ENCODE peak calls at places on chromosome 14, in five cellular contexts. One of them, this sample, is unnamed.
A peak's percentile ranks its signal among the peaks of the same experiment; 100 is the strongest.

GRCh38 chr14:103629503-103630121 is 601 bp downstream of the KLC1 start:
- DNase-seq in GM23248: peak; percentile 70
- DNase-seq in A549: peak; percentile 43
- DNase-seq in ovary: peak; percentile 70
- DNase-seq in Panc1: no peak
- DNase-seq in this sample: peak; percentile 52

GRCh38 chr14:69682607-69683263 is 71.3 kb downstream of the SUSD6 start:
- DNase-seq in GM23248: peak; percentile 54
- DNase-seq in A549: no peak
- DNase-seq in ovary: no peak
- DNase-seq in Panc1: no peak
- DNase-seq in this sample: peak; percentile 60

GRCh38 chr14:105380656-105381210 is 17.6 kb upstream of the TEX22 start:
- DNase-seq in GM23248: no peak
- DNase-seq in A549: no peak
- DNase-seq in ovary: peak; percentile 17
- DNase-seq in Panc1: no peak
- DNase-seq in this sample: no peak

GRCh38 chr14:34161351-34162169 is 210.7 kb upstream of the EGLN3 start:
- DNase-seq in GM23248: peak; percentile 6
- DNase-seq in A549: no peak
- DNase-seq in ovary: no peak
- DNase-seq in Panc1: no peak
- DNase-seq in this sample: no peak

GRCh38 chr14:77201696-77202095 is 20.1 kb downstream of the TMEM63C start:
- DNase-seq in GM23248: no peak
- DNase-seq in A549: no peak
- DNase-seq in ovary: no peak
- DNase-seq in Panc1: no peak
- DNase-seq in this sample: no peak

GRCh38 chr14:68895304-68895703 is 83.8 kb downstream of the ACTN1 start:
- DNase-seq in GM23248: no peak
- DNase-seq in A549: no peak
- DNase-seq in ovary: no peak
- DNase-seq in Panc1: no peak
- DNase-seq in this sample: no peak

GRCh38 chr14:28515571-28515970 is 251.0 kb upstream of the FOXG1 start:
- DNase-seq in GM23248: no peak
- DNase-seq in A549: no peak
- DNase-seq in ovary: no peak
- DNase-seq in Panc1: no peak
- DNase-seq in this sample: no peak

GRCh38 chr14:90087433-90087832 is 25.6 kb downstream of the KCNK13 start:
- DNase-seq in GM23248: peak; percentile 75
- DNase-seq in A549: no peak
- DNase-seq in ovary: no peak
- DNase-seq in Panc1: no peak
- DNase-seq in this sample: peak; percentile 87

GRCh38 chr14:94770251-94770749 is 387 bp upstream of the GSC start:
- DNase-seq in GM23248: no peak
- DNase-seq in A549: no peak
- DNase-seq in ovary: no peak
- DNase-seq in Panc1: no peak
- DNase-seq in this sample: no peak

GRCh38 chr14:75223664-75224154 is 47.3 kb upstream of the TMED10 start:
- DNase-seq in GM23248: peak; percentile 10
- DNase-seq in A549: no peak
- DNase-seq in ovary: no peak
- DNase-seq in Panc1: no peak
- DNase-seq in this sample: peak; percentile 45

GRCh38 chr14:73457935-73458218 is 469 bp downstream of the NUMB start:
- DNase-seq in GM23248: no peak
- DNase-seq in A549: no peak
- DNase-seq in ovary: peak; percentile 65
- DNase-seq in Panc1: no peak
- DNase-seq in this sample: peak; percentile 34

GRCh38 chr14:31902915-31903646 is 174.0 kb upstream of the ARHGAP5 start:
- DNase-seq in GM23248: no peak
- DNase-seq in A549: no peak
- DNase-seq in ovary: no peak
- DNase-seq in Panc1: no peak
- DNase-seq in this sample: no peak

GRCh38 chr14:74349757-74350156 is 1.5 kb downstream of the VRTN start:
- DNase-seq in GM23248: no peak
- DNase-seq in A549: no peak
- DNase-seq in ovary: no peak
- DNase-seq in Panc1: no peak
- DNase-seq in this sample: no peak

GRCh38 chr14:100342195-100342594 is 19.1 kb downstream of the SLC25A47 start:
- DNase-seq in GM23248: no peak
- DNase-seq in A549: no peak
- DNase-seq in ovary: no peak
- DNase-seq in Panc1: no peak
- DNase-seq in this sample: peak; percentile 7

GRCh38 chr14:77039285-77040058 is 11.0 kb upstream of the IRF2BPL start:
- DNase-seq in GM23248: peak; percentile 66
- DNase-seq in A549: no peak
- DNase-seq in ovary: no peak
- DNase-seq in Panc1: no peak
- DNase-seq in this sample: no peak

GRCh38 chr14:104979758-104980591 is 1.8 kb upstream of the AHNAK2 start:
- DNase-seq in GM23248: no peak
- DNase-seq in A549: no peak
- DNase-seq in ovary: peak; percentile 36
- DNase-seq in Panc1: no peak
- DNase-seq in this sample: peak; percentile 89

GRCh38 chr14:79253576-79253975 is 957.7 kb downstream of the DIO2 start:
- DNase-seq in GM23248: no peak
- DNase-seq in A549: no peak
- DNase-seq in ovary: no peak
- DNase-seq in Panc1: no peak
- DNase-seq in this sample: no peak

GRCh38 chr14:72519543-72519942 is 374.4 kb downstream of the DPF3 start:
- DNase-seq in GM23248: no peak
- DNase-seq in A549: no peak
- DNase-seq in ovary: no peak
- DNase-seq in Panc1: no peak
- DNase-seq in this sample: no peak

GRCh38 chr14:39247256-39247655 is 13.5 kb downstream of the MIA2 start:
- DNase-seq in GM23248: peak; percentile 91
- DNase-seq in A549: no peak
- DNase-seq in ovary: no peak
- DNase-seq in Panc1: no peak
- DNase-seq in this sample: no peak

GRCh38 chr14:68890173-68890931 is 88.8 kb downstream of the ACTN1 start:
- DNase-seq in GM23248: no peak
- DNase-seq in A549: no peak
- DNase-seq in ovary: no peak
- DNase-seq in Panc1: no peak
- DNase-seq in this sample: no peak

GRCh38 chr14:57382283-57382682 is 8.1 kb upstream of the NAA30 start:
- DNase-seq in GM23248: peak; percentile 94
- DNase-seq in A549: no peak
- DNase-seq in ovary: no peak
- DNase-seq in Panc1: no peak
- DNase-seq in this sample: no peak

GRCh38 chr14:35760143-35760542 is 49.0 kb downstream of the RALGAPA1 start:
- DNase-seq in GM23248: no peak
- DNase-seq in A549: no peak
- DNase-seq in ovary: no peak
- DNase-seq in Panc1: no peak
- DNase-seq in this sample: no peak

GRCh38 chr14:88879016-88879415 is 54.6 kb downstream of the TTC8 start:
- DNase-seq in GM23248: peak; percentile 94
- DNase-seq in A549: no peak
- DNase-seq in ovary: no peak
- DNase-seq in Panc1: no peak
- DNase-seq in this sample: peak; percentile 32

GRCh38 chr14:59308706-59309105 is 120.2 kb downstream of the DAAM1 start:
- DNase-seq in GM23248: peak; percentile 24
- DNase-seq in A549: no peak
- DNase-seq in ovary: no peak
- DNase-seq in Panc1: no peak
- DNase-seq in this sample: no peak

GRCh38 chr14:105082703-105083102 is 17.5 kb upstream of the GPR132 start:
- DNase-seq in GM23248: no peak
- DNase-seq in A549: no peak
- DNase-seq in ovary: no peak
- DNase-seq in Panc1: no peak
- DNase-seq in this sample: no peak

GRCh38 chr14:98999901-99000300 is 272.1 kb downstream of the BCL11B start:
- DNase-seq in GM23248: no peak
- DNase-seq in A549: no peak
- DNase-seq in ovary: no peak
- DNase-seq in Panc1: no peak
- DNase-seq in this sample: no peak

DNA sequence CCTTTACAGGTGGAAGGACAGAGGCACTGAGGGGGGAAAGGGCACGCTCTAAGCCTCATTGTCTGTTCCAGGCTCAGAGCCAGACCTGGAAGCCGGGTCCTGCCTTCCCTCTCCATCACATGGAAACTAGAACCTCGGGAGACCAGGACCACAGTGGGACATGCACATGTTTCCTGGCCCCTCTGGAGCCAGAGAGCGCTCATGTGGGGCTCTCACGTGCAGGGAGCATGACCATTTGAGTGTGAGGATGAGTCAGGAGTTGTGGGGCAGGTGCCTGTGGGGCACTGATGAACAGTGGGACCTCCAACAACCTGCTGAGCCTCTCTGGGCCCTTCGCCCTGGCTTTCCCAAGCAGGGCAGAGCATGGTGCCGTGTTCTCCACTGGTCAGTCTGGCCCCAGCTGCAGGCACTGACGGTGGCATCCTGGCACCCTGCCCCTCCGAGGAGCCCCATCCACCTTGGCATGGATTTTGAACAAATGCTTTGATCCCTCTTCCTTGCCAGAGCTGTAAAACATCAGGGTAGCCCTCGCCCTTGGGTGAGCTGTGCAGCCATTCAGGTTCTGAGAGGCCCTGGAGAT is 100.2 kb downstream of the RIN3 start:
- DNase-seq in GM23248: no peak
- DNase-seq in A549: no peak
- DNase-seq in ovary: no peak
- DNase-seq in Panc1: no peak
- DNase-seq in this sample: no peak
- H3K4me3 ChIP-seq in GM23248: no peak overlapping the region
- H3K4me3 ChIP-seq in A549: no peak overlapping the region
- H3K4me3 ChIP-seq in ovary: no peak overlapping the region
- H3K4me3 ChIP-seq in Panc1: no peak overlapping the region
- H3K4me3 ChIP-seq in this sample: no peak overlapping the region

DNA sequence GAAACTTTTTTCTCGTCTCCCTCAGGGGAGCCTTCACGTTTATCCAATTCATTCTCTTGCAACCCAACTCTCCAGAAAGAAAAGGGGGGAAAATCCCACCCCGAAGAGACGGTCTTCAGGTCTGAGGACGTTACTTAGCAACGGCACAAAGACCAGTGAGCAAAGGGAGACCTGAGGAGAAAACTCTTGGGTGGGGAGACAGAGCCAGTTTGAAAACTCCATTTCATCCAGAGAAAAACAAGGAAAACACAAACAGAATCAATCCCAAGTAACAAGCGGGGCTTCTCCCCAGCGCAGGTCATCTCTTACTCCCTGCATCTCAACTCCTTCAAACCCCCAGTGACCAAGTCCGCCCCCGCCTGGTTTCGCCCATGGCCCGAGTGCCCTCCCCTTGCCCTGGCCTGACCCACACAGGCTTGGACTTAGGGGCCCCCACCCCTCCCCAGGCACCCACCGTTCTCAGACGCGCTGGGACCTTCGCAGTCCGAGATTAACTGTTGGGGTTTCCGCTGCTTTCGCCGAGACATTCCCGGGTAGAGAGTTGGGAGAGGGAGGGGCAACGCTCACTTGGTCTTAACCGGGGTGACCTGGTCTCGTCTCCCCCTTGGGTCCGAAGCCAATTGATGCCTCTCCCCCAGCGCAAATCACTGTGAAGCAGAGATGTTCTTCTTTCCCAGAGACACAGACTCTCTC is 10.4 kb upstream of the SALL2 start:
- DNase-seq in GM23248: no peak
- DNase-seq in A549: no peak
- DNase-seq in ovary: no peak
- DNase-seq in Panc1: no peak
- DNase-seq in this sample: no peak
- H3K4me3 ChIP-seq in GM23248: peak overlapping the region; percentile 25
- H3K4me3 ChIP-seq in A549: no peak overlapping the region
- H3K4me3 ChIP-seq in ovary: peak overlapping the region; percentile 7
- H3K4me3 ChIP-seq in Panc1: peak overlapping the region; percentile 24
- H3K4me3 ChIP-seq in this sample: no peak overlapping the region

DNA sequence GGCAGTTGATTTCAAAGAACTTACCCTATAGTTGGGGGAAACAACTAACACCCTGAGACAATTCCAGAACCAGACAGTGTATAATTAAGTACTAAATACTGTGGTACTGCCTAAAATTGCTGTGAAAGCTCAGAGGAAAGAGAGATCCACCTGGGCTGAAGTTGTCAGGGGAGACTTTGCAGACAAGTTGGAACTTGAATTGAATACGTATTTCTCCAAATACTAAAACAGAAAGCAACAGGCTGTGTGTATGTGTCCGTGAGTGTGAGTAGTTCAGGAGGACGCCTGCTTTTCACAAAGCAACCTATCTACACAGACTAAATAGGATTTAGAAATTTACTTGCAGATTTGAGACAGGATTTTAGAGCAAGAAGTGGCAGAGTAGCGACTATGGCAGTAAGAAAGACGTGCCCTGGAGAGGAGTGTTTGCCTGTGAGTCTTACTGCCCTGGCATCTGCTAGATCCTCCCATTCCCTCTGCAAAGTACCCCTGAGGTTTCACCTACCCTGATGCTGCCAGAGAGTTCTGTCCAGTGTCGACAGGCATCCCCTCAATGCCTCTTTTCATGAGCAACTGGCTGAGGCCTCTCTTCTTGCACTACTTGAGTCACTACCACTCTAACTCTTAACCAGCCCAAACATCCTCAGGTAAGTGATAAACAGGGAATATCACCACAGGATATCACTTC is 37.4 kb upstream of the BMP4 start:
- DNase-seq in GM23248: no peak
- DNase-seq in A549: no peak
- DNase-seq in ovary: no peak
- DNase-seq in Panc1: no peak
- DNase-seq in this sample: no peak
- H3K4me3 ChIP-seq in GM23248: no peak overlapping the region
- H3K4me3 ChIP-seq in A549: no peak overlapping the region
- H3K4me3 ChIP-seq in ovary: no peak overlapping the region
- H3K4me3 ChIP-seq in Panc1: no peak overlapping the region
- H3K4me3 ChIP-seq in this sample: no peak overlapping the region

GRCh38 chr14:97978336-97978735 is 1181.2 kb downstream of the VRK1 start:
- DNase-seq in GM23248: peak; percentile 85
- DNase-seq in A549: peak; percentile 39
- DNase-seq in ovary: peak; percentile 75
- DNase-seq in Panc1: no peak
- DNase-seq in this sample: peak; percentile 74
- H3K4me3 ChIP-seq in GM23248: peak overlapping the region; percentile 11
- H3K4me3 ChIP-seq in A549: no peak overlapping the region
- H3K4me3 ChIP-seq in ovary: peak overlapping the region; percentile 48
- H3K4me3 ChIP-seq in Panc1: no peak overlapping the region
- H3K4me3 ChIP-seq in this sample: no peak overlapping the region